ENCODE peak calls at places on chromosomes 11 and 22, in four cellular contexts. V is fibroblast of lung, D is cardiac muscle cell, Q is heart left ventricle. C is an unnamed sample.
A peak's percentile ranks its signal among the peaks of the same experiment; 100 is the strongest.

GRCh38 chr11:12200359-12201015 is 90.1 kb downstream of the MICAL2 start:
- DNase-seq in V (peak; percentile 68), D (no peak), Q (no peak), C (peak; percentile 88)

GRCh38 chr11:14029415-14029814 is 66.9 kb downstream of the SPON1 start:
- DNase-seq in V (no peak), D (no peak), Q (no peak), C (no peak)

GRCh38 chr22:30423296-30423958 is 2.1 kb upstream of the MTFP1 start:
- DNase-seq in V (no peak), D (peak; percentile 51), Q (no peak), C (peak; percentile 84)

GRCh38 chr22:24146190-24146616 is 35.1 kb upstream of the SUSD2 start:
- DNase-seq in V (peak; percentile 94), D (peak; percentile 67), Q (no peak), C (no peak)

GRCh38 chr11:93570759-93571413 is 27.7 kb upstream of the SMCO4 start:
- DNase-seq in V (peak; percentile 78), D (peak; percentile 23), Q (no peak), C (no peak)

GRCh38 chr11:16860632-16861031 is 122.2 kb downstream of the C11orf58 start:
- DNase-seq in V (no peak), D (peak; percentile 37), Q (no peak), C (no peak)

GRCh38 chr11:126676536-126676935 is 321.1 kb downstream of the ST3GAL4 start:
- DNase-seq in V (no peak), D (no peak), Q (no peak), C (no peak)

GRCh38 chr11:14185461-14185860 is 173.5 kb downstream of the RRAS2 start:
- DNase-seq in V (no peak), D (no peak), Q (no peak), C (no peak)

GRCh38 chr22:31881198-31881597 is 63.1 kb upstream of the YWHAH start:
- DNase-seq in V (no peak), D (no peak), Q (no peak), C (no peak)

GRCh38 chr11:124953753-124954624 is at the start of gene CCDC15:
- DNase-seq in V (peak; percentile 96), D (peak; percentile 98), Q (peak; percentile 98), C (peak; percentile 88)

GRCh38 chr11:117177534-117178209 is 871 bp upstream of the SIDT2 start:
- DNase-seq in V (no peak), D (no peak), Q (no peak), C (no peak)

GRCh38 chr11:5815534-5815933 is 6.8 kb downstream of the OR52N2 start:
- DNase-seq in V (no peak), D (no peak), Q (no peak), C (no peak)

GRCh38 chr11:126874831-126875230 is 125.7 kb downstream of the KIRREL3 start:
- DNase-seq in V (no peak), D (no peak), Q (no peak), C (no peak)

GRCh38 chr22:24137595-24137994 is 43.7 kb upstream of the SUSD2 start:
- DNase-seq in V (peak; percentile 78), D (no peak), Q (no peak), C (no peak)

GRCh38 chr11:38814670-38815069 is 2216.6 kb upstream of the RAG2 start:
- DNase-seq in V (no peak), D (no peak), Q (no peak), C (no peak)

GRCh38 chr11:14012836-14013235 is 50.3 kb downstream of the SPON1 start:
- DNase-seq in V (peak; percentile 45), D (no peak), Q (no peak), C (no peak)

GRCh38 chr11:75447415-75447814 is 14.4 kb upstream of the KLHL35 start:
- DNase-seq in V (no peak), D (no peak), Q (no peak), C (no peak)

GRCh38 chr11:80718611-80719291 is 1277.9 kb upstream of the TENM4 start:
- DNase-seq in V (no peak), D (no peak), Q (no peak), C (no peak)

GRCh38 chr11:69008774-69009440 is 4.1 kb downstream of the MRGPRF start:
- DNase-seq in V (peak; percentile 98), D (no peak), Q (peak; percentile 76), C (peak; percentile 88)

GRCh38 chr11:94550513-94550912 is 6.8 kb downstream of the FUT4 start:
- DNase-seq in V (no peak), D (no peak), Q (no peak), C (no peak)

GRCh38 chr11:101867951-101868350 is 46.9 kb upstream of the CEP126 start:
- DNase-seq in V (peak; percentile 8), D (no peak), Q (no peak), C (no peak)

GRCh38 chr11:116376547-116376946 is 396.2 kb downstream of the BUD13 start:
- DNase-seq in V (no peak), D (peak; percentile 84), Q (no peak), C (no peak)

GRCh38 chr22:22945195-22945594 is 57.6 kb downstream of the IGLL5 start:
- DNase-seq in V (no peak), D (no peak), Q (peak; percentile 7), C (no peak)

GRCh38 chr11:81840375-81840774 is 893.3 kb downstream of the FAM181B start:
- DNase-seq in V (peak; percentile 83), D (no peak), Q (no peak), C (no peak)

GRCh38 chr11:124101722-124102121 is 13.5 kb upstream of the VWA5A start:
- DNase-seq in V (no peak), D (no peak), Q (no peak), C (no peak)

GRCh38 chr11:13114566-13115465 is 105.7 kb downstream of the RASSF10 start:
- DNase-seq in V (no peak), D (peak; percentile 49), Q (no peak), C (no peak)

GRCh38 chr11:92295175-92296137 is 70.8 kb downstream of the FAT3 start:
- DNase-seq in V (peak; percentile 65), D (no peak), Q (no peak), C (no peak)

DNA sequence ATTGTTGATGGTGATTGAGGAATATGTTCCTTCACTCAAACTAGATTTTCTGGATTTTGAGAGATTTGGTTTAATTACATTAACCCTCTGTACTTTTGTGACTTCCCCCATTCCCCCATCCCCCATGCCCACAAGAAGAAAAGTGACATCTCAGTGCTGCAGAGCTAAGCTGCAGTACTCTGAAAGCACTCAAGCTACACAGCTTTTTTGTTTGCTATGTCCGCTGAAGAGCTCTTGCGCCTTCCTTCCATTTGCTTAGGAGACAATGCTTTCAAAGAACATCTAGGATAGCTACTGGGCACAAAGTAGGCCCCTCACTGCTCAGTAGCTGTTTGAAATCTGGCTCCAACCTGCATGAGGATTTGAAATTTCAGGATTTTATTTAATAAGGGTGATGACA is 69.7 kb downstream of the SLC17A6 start:
- DNase-seq in V (no peak), D (no peak), Q (no peak), C (no peak)
- H3K27ac ChIP-seq in V (no peak overlapping the region), D (no peak overlapping the region), Q (no peak overlapping the region), C (no peak overlapping the region)

GRCh38 chr22:50186181-50186731 is 543 bp downstream of the TRABD start:
- DNase-seq in V (no peak), D (peak; percentile 24), Q (peak; percentile 72), C (no peak)
- H3K4me1 ChIP-seq in V (peaks cover 17% of the 10 kb centered on the region), D (peaks cover 32% of the 10 kb centered on the region), Q (peaks cover 72% of the 10 kb centered on the region), C (peaks cover 40% of the 10 kb centered on the region)

GRCh38 chr22:41367039-41367679 is 14.6 kb upstream of the TEF start:
- DNase-seq in V (peak; percentile 96), D (peak; percentile 70), Q (peak; percentile 98), C (peak; percentile 80)
- H3K27ac ChIP-seq in V (no peak overlapping the region), D (no peak overlapping the region), Q (peak overlapping the region; percentile 67), C (peak overlapping the region; percentile 53)

DNA sequence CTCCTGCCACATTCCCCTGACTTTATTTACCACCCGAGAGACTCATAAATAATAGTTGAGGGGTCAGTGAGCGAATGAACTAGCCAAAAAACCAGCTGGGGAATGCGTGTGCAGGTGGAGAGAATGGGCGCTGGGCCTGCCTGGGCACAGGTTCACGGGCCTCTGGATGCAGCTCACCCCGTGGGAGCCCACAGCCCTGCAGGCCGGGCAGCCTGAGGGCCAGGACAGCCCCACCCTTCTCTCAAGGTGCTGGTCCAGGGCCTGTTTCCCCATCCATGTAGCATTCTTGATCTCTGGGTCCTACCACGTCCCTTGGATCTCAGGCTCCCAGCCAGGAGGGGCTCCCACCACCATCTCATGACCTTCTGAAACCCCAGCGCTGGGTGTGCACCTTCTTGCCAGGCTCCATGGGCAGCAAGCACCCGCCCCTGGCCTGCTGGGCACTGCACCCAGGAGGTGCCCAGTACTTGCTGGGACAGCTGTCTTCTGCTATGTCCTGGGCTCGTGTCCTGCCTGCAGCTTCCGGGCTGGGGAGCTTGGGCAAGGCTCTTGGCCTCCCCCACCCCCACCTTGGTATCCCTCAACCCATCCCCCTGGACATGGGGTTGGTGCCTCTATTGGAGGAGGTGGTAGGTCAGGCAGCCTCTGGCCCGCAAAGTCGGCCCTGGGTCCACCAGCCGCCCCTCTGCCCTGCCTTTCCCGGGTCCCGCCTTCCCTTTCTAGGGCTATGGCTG is 43.1 kb upstream of the CCDC188 start:
- DNase-seq in V (no peak), D (no peak), Q (no peak), C (no peak)
- H3K4me1 ChIP-seq in V (no peaks in the 10 kb centered on the region), D (no peaks in the 10 kb centered on the region), Q (no peaks in the 10 kb centered on the region), C (no peaks in the 10 kb centered on the region)

GRCh38 chr11:128626913-128627665 is 39.7 kb upstream of the ETS1 start:
- DNase-seq in V (no peak), D (no peak), Q (no peak), C (no peak)

GRCh38 chr11:128627666-128628342 is 40.4 kb upstream of the ETS1 start:
- DNase-seq in V (no peak), D (no peak), Q (no peak), C (no peak)

GRCh38 chr11:128628343-128628673 is 41.0 kb upstream of the ETS1 start:
- DNase-seq in V (no peak), D (no peak), Q (no peak), C (no peak)

GRCh38 chr11:128629516-128630106 is 42.3 kb upstream of the ETS1 start:
- DNase-seq in V (no peak), D (no peak), Q (no peak), C (no peak)

DNA sequence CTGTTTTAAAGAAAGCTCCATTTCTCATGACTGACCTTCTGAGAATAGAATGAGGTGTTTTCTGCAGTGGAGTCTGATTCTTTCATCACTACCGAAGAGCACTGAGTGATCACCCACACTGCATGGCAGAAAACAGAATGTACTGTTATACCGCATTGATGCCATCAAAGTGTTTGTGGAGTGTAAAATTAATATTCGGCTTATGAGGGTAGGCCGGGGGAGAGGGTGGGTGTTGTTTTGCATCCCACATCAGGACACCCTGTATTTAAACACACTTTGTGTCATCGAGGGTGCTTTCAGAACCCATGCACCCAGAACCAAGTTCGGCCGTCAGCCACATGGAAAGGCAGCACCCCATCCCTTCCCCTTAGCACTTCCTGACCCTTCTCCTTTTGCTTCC is 41.3 kb upstream of the ETS1 start:
- DNase-seq in V (no peak), D (no peak), Q (no peak), C (no peak)
- H3K27ac ChIP-seq in V (no peak overlapping the region), D (no peak overlapping the region), Q (no peak overlapping the region), C (no peak overlapping the region)

DNA sequence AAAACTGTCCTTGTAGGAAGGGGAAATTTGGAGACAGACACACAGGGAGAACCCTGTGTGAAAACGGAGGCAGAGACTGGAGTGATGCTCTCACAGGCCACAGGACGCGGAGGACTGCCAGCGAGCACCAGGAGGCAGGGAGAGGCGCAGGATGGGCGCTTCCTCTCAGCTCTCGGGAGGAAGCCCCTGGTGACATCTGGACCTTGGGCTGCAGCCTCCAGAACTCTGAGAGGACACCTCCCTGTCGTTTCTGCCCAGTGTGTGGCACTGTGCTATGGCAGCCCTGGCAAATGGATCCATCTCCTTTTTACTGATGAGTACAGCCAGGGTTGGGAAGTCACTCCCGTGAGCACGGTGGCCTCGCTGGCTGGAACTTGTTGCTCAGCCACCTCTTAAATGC is 73.9 kb downstream of the LRRC32 start:
- DNase-seq in V (no peak), D (no peak), Q (no peak), C (no peak)
- H3K4me1 ChIP-seq in V (peaks cover 6% of the 10 kb centered on the region), D (peaks cover 5% of the 10 kb centered on the region), Q (peaks cover 12% of the 10 kb centered on the region), C (no peaks in the 10 kb centered on the region)

C was measured in ascending aorta.